ENCODE peak calls at places on chromosome 4, in eight cellular contexts. One of them, this sample, is unnamed.

GRCh38 chr4:8198906-8199593 is at the start of gene SH3TC1:
- DNase-seq in ureter: peak; percentile 91
- DNase-seq in neural progenitor cell: peak; percentile 26
- DNase-seq in IMR-90: peak; percentile 86
- DNase-seq in anterior cingulate cortex: peak; percentile 83
- DNase-seq in myocyte: peak; percentile 58
- DNase-seq in GM12891: peak; percentile 89
- DNase-seq in fibroblast of the aortic adventitia: peak; percentile 63
- DNase-seq in this sample: peak; percentile 95

GRCh38 chr4:170875868-170876267 is 786.1 kb upstream of the AADAT start:
- DNase-seq in ureter: no peak
- DNase-seq in neural progenitor cell: peak; percentile 27
- DNase-seq in IMR-90: no peak
- DNase-seq in anterior cingulate cortex: no peak
- DNase-seq in myocyte: no peak
- DNase-seq in GM12891: no peak
- DNase-seq in fibroblast of the aortic adventitia: no peak
- DNase-seq in this sample: peak; percentile 38

GRCh38 chr4:120432451-120432850 is 365.8 kb upstream of the MAD2L1 start:
- DNase-seq in ureter: no peak
- DNase-seq in neural progenitor cell: no peak
- DNase-seq in IMR-90: no peak
- DNase-seq in anterior cingulate cortex: no peak
- DNase-seq in myocyte: no peak
- DNase-seq in GM12891: no peak
- DNase-seq in fibroblast of the aortic adventitia: peak; percentile 48
- DNase-seq in this sample: no peak

GRCh38 chr4:139740121-139740520 is 74.5 kb downstream of the MGST2 start:
- DNase-seq in ureter: no peak
- DNase-seq in neural progenitor cell: no peak
- DNase-seq in IMR-90: no peak
- DNase-seq in anterior cingulate cortex: peak; percentile 55
- DNase-seq in myocyte: no peak
- DNase-seq in GM12891: no peak
- DNase-seq in fibroblast of the aortic adventitia: no peak
- DNase-seq in this sample: no peak

GRCh38 chr4:68906238-68907137 is 45.1 kb downstream of the UGT2A3 start:
- DNase-seq in ureter: no peak
- DNase-seq in neural progenitor cell: peak; percentile 37
- DNase-seq in IMR-90: no peak
- DNase-seq in anterior cingulate cortex: no peak
- DNase-seq in myocyte: no peak
- DNase-seq in GM12891: no peak
- DNase-seq in fibroblast of the aortic adventitia: peak; percentile 69
- DNase-seq in this sample: no peak

GRCh38 chr4:86919824-86920223 is 15.0 kb upstream of the AFF1 start:
- DNase-seq in ureter: no peak
- DNase-seq in neural progenitor cell: no peak
- DNase-seq in IMR-90: peak; percentile 24
- DNase-seq in anterior cingulate cortex: no peak
- DNase-seq in myocyte: no peak
- DNase-seq in GM12891: no peak
- DNase-seq in fibroblast of the aortic adventitia: no peak
- DNase-seq in this sample: no peak

GRCh38 chr4:54764501-54764900 is 106.7 kb downstream of the KIT start:
- DNase-seq in ureter: no peak
- DNase-seq in neural progenitor cell: no peak
- DNase-seq in IMR-90: no peak
- DNase-seq in anterior cingulate cortex: no peak
- DNase-seq in myocyte: peak; percentile 40
- DNase-seq in GM12891: no peak
- DNase-seq in fibroblast of the aortic adventitia: no peak
- DNase-seq in this sample: no peak

GRCh38 chr4:24774452-24774851 is 20.9 kb upstream of the SOD3 start:
- DNase-seq in ureter: no peak
- DNase-seq in neural progenitor cell: no peak
- DNase-seq in IMR-90: peak; percentile 36
- DNase-seq in anterior cingulate cortex: no peak
- DNase-seq in myocyte: no peak
- DNase-seq in GM12891: no peak
- DNase-seq in fibroblast of the aortic adventitia: no peak
- DNase-seq in this sample: no peak

GRCh38 chr4:184958127-184958806 is 60.0 kb upstream of the HELT start:
- DNase-seq in ureter: no peak
- DNase-seq in neural progenitor cell: no peak
- DNase-seq in IMR-90: no peak
- DNase-seq in anterior cingulate cortex: no peak
- DNase-seq in myocyte: no peak
- DNase-seq in GM12891: no peak
- DNase-seq in fibroblast of the aortic adventitia: no peak
- DNase-seq in this sample: no peak